ENCODE peak calls at places on chromosomes 6 and 20, in seven cellular contexts. One of them, this sample, is unnamed.

GRCh38 chr6:113182370-113183141 is 674.6 kb upstream of the MARCKS start:
- DNase-seq in ovary: no peak
- DNase-seq in AG04450: peak; percentile 41
- DNase-seq in HepG2: peak; percentile 2
- DNase-seq in uterus: no peak
- DNase-seq in Peyer's patch: no peak
- DNase-seq in RWPE2: no peak
- DNase-seq in this sample: no peak

GRCh38 chr6:90080876-90081464 is 186.7 kb downstream of the GJA10 start:
- DNase-seq in RWPE2: no peak
- DNase-seq in AG04450: no peak
- DNase-seq in Peyer's patch: no peak
- DNase-seq in HepG2: no peak
- DNase-seq in ovary: no peak
- DNase-seq in uterus: no peak
- DNase-seq in this sample: no peak

GRCh38 chr6:169254456-169255316 is 1.0 kb upstream of the THBS2 start:
- DNase-seq in HepG2: no peak
- DNase-seq in Peyer's patch: peak; percentile 36
- DNase-seq in uterus: no peak
- DNase-seq in ovary: no peak
- DNase-seq in RWPE2: no peak
- DNase-seq in AG04450: no peak
- DNase-seq in this sample: no peak

GRCh38 chr6:42394881-42395620 is 56.7 kb downstream of the TRERF1 start:
- DNase-seq in Peyer's patch: peak; percentile 53
- DNase-seq in ovary: no peak
- DNase-seq in RWPE2: no peak
- DNase-seq in HepG2: no peak
- DNase-seq in uterus: no peak
- DNase-seq in AG04450: no peak
- DNase-seq in this sample: no peak

GRCh38 chr20:53643031-53643832 is 49.6 kb upstream of the ZNF217 start:
- DNase-seq in RWPE2: peak; percentile 85
- DNase-seq in Peyer's patch: peak; percentile 86
- DNase-seq in AG04450: no peak
- DNase-seq in ovary: no peak
- DNase-seq in HepG2: no peak
- DNase-seq in uterus: no peak
- DNase-seq in this sample: no peak

GRCh38 chr20:47007826-47008655 is 113.4 kb downstream of the EYA2 start:
- DNase-seq in Peyer's patch: no peak
- DNase-seq in AG04450: no peak
- DNase-seq in uterus: no peak
- DNase-seq in HepG2: no peak
- DNase-seq in ovary: no peak
- DNase-seq in RWPE2: no peak
- DNase-seq in this sample: no peak

GRCh38 chr20:63978319-63979220 is 872 bp downstream of the SAMD10 start:
- DNase-seq in uterus: peak; percentile 37
- DNase-seq in RWPE2: peak; percentile 99
- DNase-seq in ovary: peak; percentile 62
- DNase-seq in HepG2: peak; percentile 79
- DNase-seq in Peyer's patch: peak; percentile 92
- DNase-seq in AG04450: no peak
- DNase-seq in this sample: peak; percentile 73

GRCh38 chr20:31760457-31761240 is 21.6 kb downstream of the TPX2 start:
- DNase-seq in HepG2: no peak
- DNase-seq in RWPE2: no peak
- DNase-seq in ovary: no peak
- DNase-seq in uterus: no peak
- DNase-seq in AG04450: peak; percentile 51
- DNase-seq in Peyer's patch: no peak
- DNase-seq in this sample: no peak

GRCh38 chr20:15703171-15703911 is 869.9 kb downstream of the KIF16B start:
- DNase-seq in RWPE2: no peak
- DNase-seq in Peyer's patch: no peak
- DNase-seq in HepG2: peak; percentile 14
- DNase-seq in ovary: no peak
- DNase-seq in AG04450: no peak
- DNase-seq in uterus: no peak
- DNase-seq in this sample: no peak

GRCh38 chr20:37327748-37328147 is 18.2 kb upstream of the SRC start:
- DNase-seq in ovary: peak; percentile 87
- DNase-seq in HepG2: no peak
- DNase-seq in AG04450: peak; percentile 41
- DNase-seq in Peyer's patch: peak; percentile 85
- DNase-seq in RWPE2: no peak
- DNase-seq in uterus: peak; percentile 93
- DNase-seq in this sample: peak; percentile 79

GRCh38 chr20:37329481-37330165 is 16.3 kb upstream of the SRC start:
- DNase-seq in Peyer's patch: no peak
- DNase-seq in HepG2: peak; percentile 60
- DNase-seq in AG04450: no peak
- DNase-seq in uterus: no peak
- DNase-seq in ovary: peak; percentile 20
- DNase-seq in RWPE2: no peak
- DNase-seq in this sample: no peak

GRCh38 chr20:37326666-37327065 is 19.3 kb upstream of the SRC start:
- DNase-seq in HepG2: no peak
- DNase-seq in AG04450: no peak
- DNase-seq in uterus: no peak
- DNase-seq in RWPE2: peak; percentile 21
- DNase-seq in ovary: peak; percentile 14
- DNase-seq in Peyer's patch: no peak
- DNase-seq in this sample: no peak

GRCh38 chr20:37330316-37330715 is 15.6 kb upstream of the SRC start:
- DNase-seq in RWPE2: no peak
- DNase-seq in AG04450: no peak
- DNase-seq in ovary: peak; percentile 23
- DNase-seq in uterus: no peak
- DNase-seq in Peyer's patch: no peak
- DNase-seq in HepG2: no peak
- DNase-seq in this sample: no peak

GRCh38 chr20:37328149-37328945 is 17.6 kb upstream of the SRC start:
- DNase-seq in HepG2: no peak
- DNase-seq in AG04450: no peak
- DNase-seq in ovary: peak; percentile 29
- DNase-seq in RWPE2: peak; percentile 76
- DNase-seq in uterus: no peak
- DNase-seq in Peyer's patch: no peak
- DNase-seq in this sample: no peak
- H3K27ac ChIP-seq in HepG2: no peak overlapping the region
- H3K27ac ChIP-seq in AG04450: peak overlapping the region; percentile 47
- H3K27ac ChIP-seq in ovary: peak overlapping the region; percentile 47
- H3K27ac ChIP-seq in RWPE2: no peak overlapping the region
- H3K27ac ChIP-seq in uterus: peak overlapping the region; percentile 92
- H3K27ac ChIP-seq in Peyer's patch: peak overlapping the region; percentile 46
- H3K27ac ChIP-seq in this sample: no peak overlapping the region

GRCh38 chr20:38311100-38311499 is 7.1 kb downstream of the BPI start:
- DNase-seq in Peyer's patch: no peak
- DNase-seq in HepG2: no peak
- DNase-seq in ovary: no peak
- DNase-seq in RWPE2: no peak
- DNase-seq in uterus: no peak
- DNase-seq in AG04450: no peak
- DNase-seq in this sample: no peak

GRCh38 chr20:38316341-38316740 is 12.4 kb downstream of the BPI start:
- DNase-seq in Peyer's patch: no peak
- DNase-seq in RWPE2: no peak
- DNase-seq in HepG2: no peak
- DNase-seq in AG04450: no peak
- DNase-seq in ovary: no peak
- DNase-seq in uterus: no peak
- DNase-seq in this sample: no peak

GRCh38 chr20:38313676-38314075 is 9.7 kb downstream of the BPI start:
- DNase-seq in HepG2: no peak
- DNase-seq in AG04450: no peak
- DNase-seq in RWPE2: no peak
- DNase-seq in Peyer's patch: no peak
- DNase-seq in uterus: no peak
- DNase-seq in ovary: no peak
- DNase-seq in this sample: no peak

GRCh38 chr20:38317422-38317821 is 13.5 kb downstream of the BPI start:
- DNase-seq in RWPE2: no peak
- DNase-seq in Peyer's patch: no peak
- DNase-seq in AG04450: no peak
- DNase-seq in ovary: no peak
- DNase-seq in uterus: no peak
- DNase-seq in HepG2: no peak
- DNase-seq in this sample: no peak

GRCh38 chr20:38315290-38315966 is 11.5 kb downstream of the BPI start:
- DNase-seq in HepG2: no peak
- DNase-seq in AG04450: no peak
- DNase-seq in uterus: peak; percentile 26
- DNase-seq in ovary: peak; percentile 36
- DNase-seq in RWPE2: no peak
- DNase-seq in Peyer's patch: no peak
- DNase-seq in this sample: no peak
- TF ChIP-seq CTCF in HepG2: peak; percentile 53
- TF ChIP-seq CTCF in AG04450: peak; percentile 43
- TF ChIP-seq CTCF in uterus: no peak
- TF ChIP-seq CTCF in ovary: peak; percentile 26
- TF ChIP-seq CTCF in RWPE2: peak; percentile 62
- TF ChIP-seq CTCF in Peyer's patch: no peak
- TF ChIP-seq CTCF in this sample: no peak

DNA sequence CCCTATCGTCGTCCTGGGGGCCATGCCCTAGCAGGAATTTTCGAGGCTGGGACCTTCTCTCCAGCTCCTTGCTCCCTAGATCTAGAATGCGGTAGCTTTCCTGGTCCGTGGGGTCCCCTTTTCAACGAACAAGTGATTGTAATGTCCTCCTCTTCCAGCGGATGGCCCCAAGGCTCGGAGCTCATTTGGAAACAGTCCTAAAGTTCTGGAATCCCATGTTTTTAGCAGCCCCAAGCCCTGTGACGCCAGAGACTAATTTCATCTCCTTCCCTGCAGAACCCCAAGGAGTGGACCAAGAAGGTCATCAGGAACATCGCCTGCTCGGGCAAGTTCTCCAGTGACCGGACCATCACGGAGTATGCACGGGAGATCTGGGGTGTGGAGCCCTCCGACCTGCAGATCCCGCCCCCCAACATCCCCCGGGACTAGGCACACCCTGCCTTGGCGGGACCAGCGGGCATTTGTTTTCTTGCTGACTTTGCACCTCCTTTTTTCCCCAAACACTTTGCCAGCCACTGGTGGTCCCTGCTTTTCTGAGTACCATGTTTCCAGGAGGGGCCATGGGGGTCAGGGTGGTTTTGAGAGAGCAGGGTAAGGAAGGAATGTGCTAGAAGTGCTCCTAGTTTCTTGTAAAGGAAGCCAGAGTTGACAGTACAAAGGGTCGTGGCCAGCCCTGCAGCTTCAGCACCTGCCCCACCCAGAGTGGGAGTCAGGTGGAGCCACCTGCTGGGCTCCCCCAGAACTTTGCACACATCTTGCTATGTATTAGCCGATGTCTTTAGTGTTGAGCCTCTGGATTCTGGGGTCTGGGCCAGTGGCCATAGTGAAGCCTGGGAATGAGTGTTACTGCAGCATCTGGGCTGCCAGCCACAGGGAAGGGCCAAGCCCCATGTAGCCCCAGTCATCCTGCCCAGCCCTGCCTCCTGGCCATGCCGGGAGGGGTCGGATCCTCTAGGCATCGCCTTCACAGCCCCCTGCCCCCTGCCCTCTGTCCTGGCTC is 48.5 kb downstream of the PYGB start:
- DNase-seq in uterus: no peak
- DNase-seq in AG04450: no peak
- DNase-seq in RWPE2: no peak
- DNase-seq in Peyer's patch: peak; percentile 61
- DNase-seq in ovary: no peak
- DNase-seq in HepG2: peak; percentile 50
- DNase-seq in this sample: peak; percentile 66
- H3K27ac ChIP-seq in uterus: no peak overlapping the region
- H3K27ac ChIP-seq in AG04450: no peak overlapping the region
- H3K27ac ChIP-seq in RWPE2: no peak overlapping the region
- H3K27ac ChIP-seq in Peyer's patch: no peak overlapping the region
- H3K27ac ChIP-seq in ovary: no peak overlapping the region
- H3K27ac ChIP-seq in HepG2: no peak overlapping the region
- H3K27ac ChIP-seq in this sample: peak overlapping the region; percentile 84

GRCh38 chr6:36807750-36808149 is 31.5 kb downstream of the CPNE5 start:
- DNase-seq in AG04450: no peak
- DNase-seq in RWPE2: no peak
- DNase-seq in ovary: no peak
- DNase-seq in uterus: no peak
- DNase-seq in Peyer's patch: no peak
- DNase-seq in HepG2: no peak
- DNase-seq in this sample: no peak

GRCh38 chr6:36808634-36809033 is 30.6 kb downstream of the CPNE5 start:
- DNase-seq in AG04450: no peak
- DNase-seq in HepG2: no peak
- DNase-seq in ovary: no peak
- DNase-seq in uterus: no peak
- DNase-seq in RWPE2: no peak
- DNase-seq in Peyer's patch: no peak
- DNase-seq in this sample: no peak

GRCh38 chr6:36807143-36807542 is 32.1 kb downstream of the CPNE5 start:
- DNase-seq in AG04450: no peak
- DNase-seq in uterus: no peak
- DNase-seq in ovary: no peak
- DNase-seq in RWPE2: no peak
- DNase-seq in HepG2: no peak
- DNase-seq in Peyer's patch: no peak
- DNase-seq in this sample: no peak

GRCh38 chr6:36809156-36809555 is 30.1 kb downstream of the CPNE5 start:
- DNase-seq in RWPE2: no peak
- DNase-seq in AG04450: no peak
- DNase-seq in Peyer's patch: no peak
- DNase-seq in HepG2: no peak
- DNase-seq in ovary: no peak
- DNase-seq in uterus: no peak
- DNase-seq in this sample: no peak

DNA sequence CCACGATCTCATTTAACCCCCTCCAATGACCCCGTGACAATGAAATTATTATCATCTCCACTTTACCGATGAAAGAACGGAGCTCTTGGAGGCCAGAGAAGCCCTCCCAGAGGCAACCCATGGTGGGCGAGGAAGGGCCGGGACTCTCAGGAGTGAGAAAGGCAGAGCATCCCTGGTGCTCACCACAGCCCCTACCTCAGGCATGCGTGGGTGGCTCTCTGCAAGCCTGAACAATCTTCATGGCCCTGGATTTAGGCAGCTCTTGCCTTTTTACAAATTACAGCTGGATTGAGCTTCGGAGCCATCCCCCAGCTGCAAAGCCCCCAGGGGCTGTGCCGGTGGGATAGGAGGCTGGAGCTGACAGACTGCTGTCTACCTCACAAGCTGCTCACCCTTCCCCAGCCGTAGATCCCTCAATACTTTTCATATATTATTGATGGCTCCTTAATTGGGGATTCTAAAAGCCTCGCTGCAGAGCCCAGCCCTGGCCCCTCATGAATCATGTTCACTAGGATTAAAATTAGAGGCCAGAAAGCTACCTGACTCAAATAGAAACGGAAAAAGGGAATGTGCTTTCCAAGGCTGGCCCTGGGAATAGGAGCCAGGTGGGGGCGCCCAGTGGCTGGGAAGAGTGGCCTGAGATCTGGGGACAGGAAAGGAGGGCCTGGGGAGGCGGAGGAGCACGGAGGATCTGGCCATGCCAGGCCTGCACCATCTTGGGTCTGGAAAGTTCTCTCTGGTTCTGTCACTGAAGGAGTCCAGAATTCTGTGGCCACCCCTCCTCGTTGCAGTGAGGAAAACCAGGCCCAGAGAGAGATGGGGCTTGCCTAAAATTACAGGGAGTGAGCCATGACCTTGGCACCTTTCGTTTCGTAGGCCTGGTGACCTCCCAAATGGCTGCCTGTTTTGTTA is 29.1 kb downstream of the CPNE5 start:
- DNase-seq in ovary: no peak
- DNase-seq in Peyer's patch: no peak
- DNase-seq in uterus: no peak
- DNase-seq in HepG2: peak; percentile 34
- DNase-seq in RWPE2: no peak
- DNase-seq in AG04450: no peak
- DNase-seq in this sample: no peak
- TF ChIP-seq CTCF in ovary: no peak
- TF ChIP-seq CTCF in Peyer's patch: no peak
- TF ChIP-seq CTCF in uterus: no peak
- TF ChIP-seq CTCF in HepG2: peak; percentile 94
- TF ChIP-seq CTCF in RWPE2: no peak
- TF ChIP-seq CTCF in AG04450: no peak
- TF ChIP-seq CTCF in this sample: no peak